ENCODE peak calls at places on chromosomes 6 and 20, in four cellular contexts. P is IMR-90, C is left ventricle myocardium inferior, Y is BJ. N is an unnamed sample. For H3K36me3, the result is how much of the 10 kb centered on the place peaks cover.

GRCh38 chr6:137240168-137240567 is 21.0 kb upstream of the IFNGR1 start:
- DNase-seq in P (peak), C (peak), Y (peak), N (peak)

GRCh38 chr6:111843347-111844147 is 29.7 kb downstream of the FYN start:
- DNase-seq in P (no peak), C (no peak), Y (no peak), N (no peak)

GRCh38 chr6:119720160-119720559 is 370.6 kb upstream of the MAN1A1 start:
- DNase-seq in P (peak), C (no peak), Y (no peak), N (no peak)

GRCh38 chr20:11448554-11448953 is 469.1 kb upstream of the BTBD3 start:
- DNase-seq in P (no peak), C (no peak), Y (no peak), N (no peak)

GRCh38 chr6:40874495-40874894 is 164.5 kb downstream of the UNC5CL start:
- DNase-seq in P (no peak), C (no peak), Y (no peak), N (no peak)

GRCh38 chr6:10999994-11000393 is 44.1 kb downstream of the ELOVL2 start:
- DNase-seq in P (peak), C (no peak), Y (no peak), N (no peak)

GRCh38 chr20:51791626-51792025 is 10.7 kb downstream of the SALL4 start:
- DNase-seq in P (no peak), C (no peak), Y (no peak), N (no peak)

GRCh38 chr6:7115452-7116223 is 7.9 kb downstream of the RREB1 start:
- DNase-seq in P (no peak), C (no peak), Y (no peak), N (no peak)

GRCh38 chr6:26268659-26269402 is 96.2 kb upstream of the BTN3A2 start:
- DNase-seq in P (peak), C (no peak), Y (no peak), N (no peak)

GRCh38 chr6:132005177-132005576 is 54.0 kb upstream of the CCN2 start:
- DNase-seq in P (no peak), C (no peak), Y (no peak), N (no peak)

GRCh38 chr6:32982084-32982701 is 13.8 kb downstream of the BRD2 start:
- DNase-seq in P (no peak), C (no peak), Y (no peak), N (no peak)

GRCh38 chr20:3766381-3766780 is 1.2 kb downstream of the ADISSP start:
- DNase-seq in P (no peak), C (no peak), Y (no peak), N (peak)

GRCh38 chr20:38255389-38255788 is 5.1 kb downstream of the KIAA1755 start:
- DNase-seq in P (peak), C (no peak), Y (no peak), N (no peak)

GRCh38 chr6:20712011-20712410 is 177.8 kb downstream of the CDKAL1 start:
- DNase-seq in P (no peak), C (no peak), Y (no peak), N (no peak)

GRCh38 chr6:166830891-166831363 is 125.4 kb downstream of the RNASET2 start:
- DNase-seq in P (no peak), C (no peak), Y (no peak), N (no peak)

GRCh38 chr6:153357391-153357790 is 226.3 kb upstream of the RGS17 start:
- DNase-seq in P (no peak), C (no peak), Y (no peak), N (no peak)

GRCh38 chr6:33384581-33385020 is 7.0 kb upstream of the KIFC1 start:
- DNase-seq in P (peak), C (no peak), Y (peak), N (no peak)

GRCh38 chr6:96089173-96089572 is 73.4 kb downstream of the FUT9 start:
- DNase-seq in P (no peak), C (no peak), Y (no peak), N (no peak)

GRCh38 chr6:80132942-80133517 is 26.6 kb downstream of the BCKDHB start:
- DNase-seq in P (peak), C (peak), Y (no peak), N (peak)

GRCh38 chr6:33018904-33019303 is 9.5 kb upstream of the HLA-DOA start:
- DNase-seq in P (peak), C (peak), Y (no peak), N (peak)

GRCh38 chr6:50952092-50952932 is 133.6 kb downstream of the TFAP2B start:
- DNase-seq in P (no peak), C (no peak), Y (no peak), N (no peak)

GRCh38 chr20:43534016-43534415 is 24.8 kb upstream of the SGK2 start:
- DNase-seq in P (no peak), C (no peak), Y (no peak), N (no peak)

GRCh38 chr20:64119681-64120341 is 12.4 kb upstream of the NPBWR2 start:
- DNase-seq in P (no peak), C (no peak), Y (no peak), N (peak)
- H3K4me3 ChIP-seq in P (no peak), C (peak), Y (no peak), N (no peak)

GRCh38 chr6:55433446-55434130 is 106.3 kb downstream of the GFRAL start:
- DNase-seq in P (peak), C (no peak), Y (no peak), N (no peak)
- H3K36me3 ChIP-seq in P (under half), C (under half), Y (under half), N (under half)

DNA sequence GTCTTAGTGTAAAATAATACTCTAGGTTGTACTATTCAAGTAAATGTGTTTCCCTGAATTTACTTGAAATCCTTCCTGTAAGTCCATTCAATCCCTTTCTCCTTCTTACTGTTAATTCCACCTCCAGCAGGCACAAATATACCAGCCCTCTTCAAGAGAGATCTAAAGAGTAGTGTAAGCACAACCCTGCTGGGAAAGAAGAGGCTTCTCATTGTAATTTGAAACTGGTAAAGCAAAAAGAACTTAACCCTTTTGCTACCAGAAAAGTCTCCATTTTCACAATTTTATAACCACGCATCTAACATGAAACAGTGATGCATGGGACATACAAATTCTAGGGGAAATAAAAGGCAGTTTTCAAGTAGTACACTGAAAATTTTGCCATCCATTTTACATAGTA is at the start of gene BMP5:
- DNase-seq in P (no peak), C (no peak), Y (no peak), N (no peak)
- H3K4me3 ChIP-seq in P (no peak), C (peak), Y (no peak), N (peak)

DNA sequence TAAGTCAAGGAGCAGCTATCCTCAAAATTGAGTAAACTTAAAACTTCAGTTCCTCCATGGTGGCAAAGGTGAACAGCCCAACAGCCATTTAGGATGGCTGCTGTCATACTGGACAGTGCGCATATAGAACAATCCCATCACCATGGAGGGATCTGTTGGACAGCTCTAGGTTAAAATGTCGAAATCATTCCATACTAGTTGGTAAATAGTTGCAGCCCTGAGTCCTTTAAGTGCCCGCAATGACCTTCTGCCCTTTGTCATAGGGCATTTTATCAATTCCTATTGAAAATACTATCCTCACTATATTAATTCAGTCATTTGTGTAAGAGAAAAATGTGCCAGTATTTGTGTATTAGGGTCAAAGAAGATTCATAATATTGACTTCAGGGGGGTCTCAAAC is 8.9 kb upstream of the ARMH2 start:
- DNase-seq in P (no peak), C (no peak), Y (no peak), N (no peak)
- H3K36me3 ChIP-seq in P (under half), C (under half), Y (under half), N (under half)

DNA sequence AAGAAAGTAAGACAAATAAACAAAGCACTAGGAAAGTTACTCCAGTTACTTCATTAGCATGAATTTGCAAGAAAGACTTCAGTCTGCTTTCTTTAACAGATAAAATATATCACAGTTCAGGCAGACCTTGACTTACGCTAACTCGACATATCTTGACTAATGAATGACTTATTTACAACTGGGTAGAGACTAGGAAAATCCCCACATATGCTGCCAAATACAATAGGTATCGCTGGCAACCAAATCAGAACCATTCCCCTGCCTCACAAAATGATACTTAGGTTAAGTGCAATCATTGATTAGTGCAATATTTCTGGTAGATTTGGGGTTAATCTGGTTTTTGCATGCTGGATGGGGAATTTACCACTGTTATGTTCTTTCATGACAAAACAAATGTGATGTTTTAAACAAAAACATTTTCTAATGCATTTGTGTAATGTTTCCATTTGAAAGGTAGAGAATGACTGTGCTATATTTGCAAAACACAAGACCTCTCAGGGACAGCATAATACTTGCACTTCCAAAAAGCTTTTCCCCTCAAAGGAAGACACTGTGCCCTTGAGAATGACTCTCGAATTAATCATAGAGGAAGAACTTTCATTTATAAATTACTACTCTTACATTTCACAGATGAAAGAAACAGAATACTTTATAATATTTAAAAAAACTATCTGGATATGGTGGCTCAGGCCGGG is 101.6 kb downstream of the PRKN start:
- DNase-seq in P (no peak), C (no peak), Y (no peak), N (no peak)
- H3K4me3 ChIP-seq in P (no peak), C (no peak), Y (no peak), N (no peak)

GRCh38 chr20:46998497-46999190 is 104.0 kb downstream of the EYA2 start:
- DNase-seq in P (no peak), C (no peak), Y (no peak), N (no peak)
- H3K36me3 ChIP-seq in P (under half), C (under half), Y (under half), N (under half)

DNA sequence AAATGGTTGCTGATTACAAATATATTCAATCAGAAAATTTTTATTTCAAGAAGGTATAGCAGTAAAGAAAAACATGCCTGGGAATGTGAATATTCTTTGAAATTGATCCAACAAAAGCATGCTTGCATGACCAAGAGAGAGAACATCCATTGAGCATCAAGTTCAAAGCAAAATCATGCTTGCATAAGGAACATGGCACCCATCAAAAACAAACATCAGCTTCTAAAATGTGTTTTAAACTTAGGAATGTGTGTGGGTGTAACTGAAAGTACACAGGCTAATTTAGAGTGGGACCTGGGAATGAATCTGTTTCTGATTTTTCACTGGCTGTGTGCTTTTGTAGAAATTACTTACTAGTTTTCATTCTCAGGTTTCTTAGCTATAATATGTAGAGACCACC is 5.6 kb downstream of the SLC17A5 start:
- DNase-seq in P (peak), C (no peak), Y (no peak), N (no peak)
- H3K4me3 ChIP-seq in P (no peak), C (no peak), Y (no peak), N (no peak)

DNA sequence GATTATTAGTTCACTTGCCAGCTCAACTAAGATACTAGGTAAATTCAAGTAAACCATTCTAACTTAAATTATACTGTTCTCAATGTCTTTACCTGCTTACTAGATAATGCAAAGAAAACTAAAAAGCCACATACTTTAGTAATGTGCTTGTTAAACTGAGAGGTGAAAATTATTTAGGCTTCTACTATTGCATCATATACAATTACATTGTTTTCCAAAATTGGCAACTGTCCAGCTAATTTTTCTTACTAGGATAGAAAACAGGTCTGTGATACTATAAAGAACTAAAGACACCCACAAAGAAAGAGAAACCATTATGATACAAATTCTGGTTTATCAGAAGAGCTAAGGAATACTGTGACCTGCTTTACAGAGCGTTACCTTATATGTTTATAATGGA is 45.6 kb upstream of the ALDH8A1 start:
- DNase-seq in P (no peak), C (no peak), Y (no peak), N (no peak)
- H3K36me3 ChIP-seq in P (under half), C (under half), Y (under half), N (half or more)

GRCh38 chr6:37535701-37536461 is 36.2 kb upstream of the CCDC167 start:
- DNase-seq in P (no peak), C (no peak), Y (no peak), N (no peak)
- H3K4me3 ChIP-seq in P (no peak), C (peak), Y (no peak), N (peak)